ENCODE peak calls at places on chromosomes 5 and 9, in eight cellular contexts. One of them, this sample, is unnamed.

GRCh38 chr9:108889649-108890067 is 27.6 kb downstream of the ACTL7A start:
- DNase-seq in neural crest cell: no peak
- DNase-seq in activated T-helper 9 cell treated with anti-CD3 and anti-CD28 coated beads, Interleukin-2, amount 50 U/mL, for 16 hours: no peak
- DNase-seq in CD8-positive, alpha-beta T cell: no peak
- DNase-seq in BJ: no peak
- DNase-seq in NCI-H460: no peak
- DNase-seq in epithelial cell of esophagus: no peak
- DNase-seq in NCI-H1694 treated with DMSO at 0.1 percent for 48 hours: no peak
- DNase-seq in this sample: no peak

GRCh38 chr5:93404246-93404645 is 176.8 kb downstream of the NR2F1-AS1 start:
- DNase-seq in BJ: no peak
- DNase-seq in activated T-helper 9 cell treated with anti-CD3 and anti-CD28 coated beads, Interleukin-2, amount 50 U/mL, for 16 hours: no peak
- DNase-seq in CD8-positive, alpha-beta T cell: no peak
- DNase-seq in NCI-H460: no peak
- DNase-seq in epithelial cell of esophagus: no peak
- DNase-seq in NCI-H1694 treated with DMSO at 0.1 percent for 48 hours: no peak
- DNase-seq in neural crest cell: no peak
- DNase-seq in this sample: no peak

GRCh38 chr5:34717426-34718327 is 61.5 kb downstream of the RAI14 start:
- DNase-seq in BJ: peak; percentile 95
- DNase-seq in NCI-H1694 treated with DMSO at 0.1 percent for 48 hours: no peak
- DNase-seq in NCI-H460: no peak
- DNase-seq in activated T-helper 9 cell treated with anti-CD3 and anti-CD28 coated beads, Interleukin-2, amount 50 U/mL, for 16 hours: no peak
- DNase-seq in neural crest cell: no peak
- DNase-seq in epithelial cell of esophagus: peak; percentile 53
- DNase-seq in CD8-positive, alpha-beta T cell: no peak
- DNase-seq in this sample: no peak

GRCh38 chr9:4666042-4666699 is at the start of gene SPATA6L:
- DNase-seq in CD8-positive, alpha-beta T cell: peak; percentile 29
- DNase-seq in NCI-H460: no peak
- DNase-seq in activated T-helper 9 cell treated with anti-CD3 and anti-CD28 coated beads, Interleukin-2, amount 50 U/mL, for 16 hours: peak; percentile 25
- DNase-seq in neural crest cell: peak; percentile 31
- DNase-seq in BJ: no peak
- DNase-seq in epithelial cell of esophagus: peak; percentile 47
- DNase-seq in NCI-H1694 treated with DMSO at 0.1 percent for 48 hours: peak; percentile 26
- DNase-seq in this sample: peak; percentile 57

GRCh38 chr5:140540227-140540626 is 7.2 kb upstream of the EIF4EBP3 start:
- DNase-seq in epithelial cell of esophagus: no peak
- DNase-seq in neural crest cell: no peak
- DNase-seq in NCI-H460: no peak
- DNase-seq in NCI-H1694 treated with DMSO at 0.1 percent for 48 hours: no peak
- DNase-seq in CD8-positive, alpha-beta T cell: no peak
- DNase-seq in activated T-helper 9 cell treated with anti-CD3 and anti-CD28 coated beads, Interleukin-2, amount 50 U/mL, for 16 hours: no peak
- DNase-seq in BJ: no peak
- DNase-seq in this sample: no peak

GRCh38 chr5:157485340-157485739 is 25.3 kb downstream of the NIPAL4 start:
- DNase-seq in NCI-H1694 treated with DMSO at 0.1 percent for 48 hours: no peak
- DNase-seq in epithelial cell of esophagus: no peak
- DNase-seq in BJ: no peak
- DNase-seq in activated T-helper 9 cell treated with anti-CD3 and anti-CD28 coated beads, Interleukin-2, amount 50 U/mL, for 16 hours: no peak
- DNase-seq in NCI-H460: no peak
- DNase-seq in CD8-positive, alpha-beta T cell: no peak
- DNase-seq in neural crest cell: no peak
- DNase-seq in this sample: no peak

GRCh38 chr9:96137666-96138429 is 164.1 kb downstream of the HSD17B3 start:
- DNase-seq in NCI-H1694 treated with DMSO at 0.1 percent for 48 hours: no peak
- DNase-seq in BJ: no peak
- DNase-seq in NCI-H460: no peak
- DNase-seq in CD8-positive, alpha-beta T cell: no peak
- DNase-seq in neural crest cell: no peak
- DNase-seq in activated T-helper 9 cell treated with anti-CD3 and anti-CD28 coated beads, Interleukin-2, amount 50 U/mL, for 16 hours: no peak
- DNase-seq in epithelial cell of esophagus: no peak
- DNase-seq in this sample: no peak

GRCh38 chr5:136035837-136036236 is 7.0 kb downstream of the TGFBI start:
- DNase-seq in activated T-helper 9 cell treated with anti-CD3 and anti-CD28 coated beads, Interleukin-2, amount 50 U/mL, for 16 hours: no peak
- DNase-seq in epithelial cell of esophagus: no peak
- DNase-seq in CD8-positive, alpha-beta T cell: no peak
- DNase-seq in NCI-H460: no peak
- DNase-seq in BJ: no peak
- DNase-seq in neural crest cell: no peak
- DNase-seq in NCI-H1694 treated with DMSO at 0.1 percent for 48 hours: no peak
- DNase-seq in this sample: no peak

GRCh38 chr9:81608289-81608657 is 81.1 kb downstream of the TLE1 start:
- DNase-seq in NCI-H1694 treated with DMSO at 0.1 percent for 48 hours: no peak
- DNase-seq in epithelial cell of esophagus: no peak
- DNase-seq in BJ: no peak
- DNase-seq in neural crest cell: no peak
- DNase-seq in NCI-H460: no peak
- DNase-seq in CD8-positive, alpha-beta T cell: no peak
- DNase-seq in activated T-helper 9 cell treated with anti-CD3 and anti-CD28 coated beads, Interleukin-2, amount 50 U/mL, for 16 hours: no peak
- DNase-seq in this sample: no peak

GRCh38 chr9:96480736-96481135 is 30.8 kb downstream of the HABP4 start:
- DNase-seq in neural crest cell: no peak
- DNase-seq in epithelial cell of esophagus: no peak
- DNase-seq in activated T-helper 9 cell treated with anti-CD3 and anti-CD28 coated beads, Interleukin-2, amount 50 U/mL, for 16 hours: no peak
- DNase-seq in BJ: no peak
- DNase-seq in CD8-positive, alpha-beta T cell: no peak
- DNase-seq in NCI-H1694 treated with DMSO at 0.1 percent for 48 hours: no peak
- DNase-seq in NCI-H460: no peak
- DNase-seq in this sample: no peak

GRCh38 chr5:1718669-1719068 is 81.0 kb downstream of the MRPL36 start:
- DNase-seq in neural crest cell: no peak
- DNase-seq in epithelial cell of esophagus: no peak
- DNase-seq in NCI-H1694 treated with DMSO at 0.1 percent for 48 hours: no peak
- DNase-seq in NCI-H460: peak; percentile 6
- DNase-seq in CD8-positive, alpha-beta T cell: no peak
- DNase-seq in BJ: no peak
- DNase-seq in activated T-helper 9 cell treated with anti-CD3 and anti-CD28 coated beads, Interleukin-2, amount 50 U/mL, for 16 hours: no peak
- DNase-seq in this sample: no peak

GRCh38 chr5:473344-474192 is 30.6 kb downstream of the EXOC3 start:
- DNase-seq in activated T-helper 9 cell treated with anti-CD3 and anti-CD28 coated beads, Interleukin-2, amount 50 U/mL, for 16 hours: no peak
- DNase-seq in BJ: no peak
- DNase-seq in NCI-H1694 treated with DMSO at 0.1 percent for 48 hours: peak; percentile 16
- DNase-seq in CD8-positive, alpha-beta T cell: no peak
- DNase-seq in neural crest cell: no peak
- DNase-seq in NCI-H460: no peak
- DNase-seq in epithelial cell of esophagus: peak; percentile 69
- DNase-seq in this sample: peak; percentile 40

GRCh38 chr9:93620881-93621820 is 44.8 kb downstream of the PHF2 start:
- DNase-seq in neural crest cell: no peak
- DNase-seq in activated T-helper 9 cell treated with anti-CD3 and anti-CD28 coated beads, Interleukin-2, amount 50 U/mL, for 16 hours: no peak
- DNase-seq in BJ: no peak
- DNase-seq in NCI-H1694 treated with DMSO at 0.1 percent for 48 hours: no peak
- DNase-seq in CD8-positive, alpha-beta T cell: no peak
- DNase-seq in epithelial cell of esophagus: no peak
- DNase-seq in NCI-H460: no peak
- DNase-seq in this sample: no peak

GRCh38 chr5:140574165-140574564 is 9.5 kb downstream of the SLC35A4 start:
- DNase-seq in NCI-H460: no peak
- DNase-seq in neural crest cell: no peak
- DNase-seq in CD8-positive, alpha-beta T cell: no peak
- DNase-seq in NCI-H1694 treated with DMSO at 0.1 percent for 48 hours: no peak
- DNase-seq in BJ: no peak
- DNase-seq in activated T-helper 9 cell treated with anti-CD3 and anti-CD28 coated beads, Interleukin-2, amount 50 U/mL, for 16 hours: no peak
- DNase-seq in epithelial cell of esophagus: no peak
- DNase-seq in this sample: no peak

GRCh38 chr5:111998871-111999270 is 241.9 kb upstream of the NREP start:
- DNase-seq in NCI-H460: no peak
- DNase-seq in activated T-helper 9 cell treated with anti-CD3 and anti-CD28 coated beads, Interleukin-2, amount 50 U/mL, for 16 hours: no peak
- DNase-seq in NCI-H1694 treated with DMSO at 0.1 percent for 48 hours: no peak
- DNase-seq in epithelial cell of esophagus: no peak
- DNase-seq in BJ: no peak
- DNase-seq in neural crest cell: no peak
- DNase-seq in CD8-positive, alpha-beta T cell: no peak
- DNase-seq in this sample: no peak

GRCh38 chr5:116360008-116360853 is 214.4 kb downstream of the SEMA6A start:
- DNase-seq in activated T-helper 9 cell treated with anti-CD3 and anti-CD28 coated beads, Interleukin-2, amount 50 U/mL, for 16 hours: no peak
- DNase-seq in NCI-H1694 treated with DMSO at 0.1 percent for 48 hours: no peak
- DNase-seq in epithelial cell of esophagus: no peak
- DNase-seq in CD8-positive, alpha-beta T cell: no peak
- DNase-seq in BJ: no peak
- DNase-seq in neural crest cell: no peak
- DNase-seq in NCI-H460: no peak
- DNase-seq in this sample: no peak

GRCh38 chr5:176359658-176360057 is 1.9 kb downstream of the KIAA1191 start:
- DNase-seq in CD8-positive, alpha-beta T cell: no peak
- DNase-seq in NCI-H460: no peak
- DNase-seq in neural crest cell: no peak
- DNase-seq in BJ: no peak
- DNase-seq in activated T-helper 9 cell treated with anti-CD3 and anti-CD28 coated beads, Interleukin-2, amount 50 U/mL, for 16 hours: no peak
- DNase-seq in NCI-H1694 treated with DMSO at 0.1 percent for 48 hours: no peak
- DNase-seq in epithelial cell of esophagus: peak; percentile 51
- DNase-seq in this sample: no peak